ENCODE peak calls at places on chromosome 2, in four cellular contexts. V, B, K and S are unnamed samples.

GRCh38 chr2:166070231-166070630 is 57.6 kb downstream of the SCN1A start:
- DNase-seq in V (no peak), B (no peak), K (no peak), S (no peak)

GRCh38 chr2:214856116-214856515 is 46.6 kb upstream of the BARD1 start:
- DNase-seq in V (no peak), B (no peak), K (no peak), S (no peak)

GRCh38 chr2:241069821-241070281 is 32.2 kb downstream of the MTERF4 start:
- DNase-seq in V (no peak), B (no peak), K (no peak), S (peak)

GRCh38 chr2:74587664-74588277 is 33.3 kb downstream of the DOK1 start:
- DNase-seq in V (peak), B (peak), K (peak), S (peak)

GRCh38 chr2:54549912-54550518 is 93.9 kb downstream of the SPTBN1 start:
- DNase-seq in V (no peak), B (no peak), K (no peak), S (no peak)

GRCh38 chr2:31137211-31138036 is 816 bp downstream of the GALNT14 start:
- DNase-seq in V (no peak), B (peak), K (no peak), S (peak)

GRCh38 chr2:215668329-215668728 is 232.5 kb upstream of the FN1 start:
- DNase-seq in V (no peak), B (no peak), K (no peak), S (no peak)

GRCh38 chr2:230798769-230799399 is 65.9 kb upstream of the ITM2C start:
- DNase-seq in V (peak), B (peak), K (no peak), S (no peak)

GRCh38 chr2:100817388-100817985 is 2.5 kb upstream of the NPAS2 start:
- DNase-seq in V (no peak), B (no peak), K (no peak), S (no peak)

GRCh38 chr2:202530038-202530437 is 104.7 kb upstream of the FAM117B start:
- DNase-seq in V (no peak), B (no peak), K (no peak), S (no peak)

GRCh38 chr2:72893594-72894319 is 6.5 kb downstream of the SPR start:
- DNase-seq in V (peak), B (peak), K (no peak), S (peak)

GRCh38 chr2:111072220-111072871 is 48.4 kb upstream of the BCL2L11 start:
- DNase-seq in V (no peak), B (no peak), K (no peak), S (no peak)

GRCh38 chr2:46569061-46569560 is 89.7 kb downstream of the TMEM247 start:
- DNase-seq in V (peak), B (no peak), K (no peak), S (no peak)

GRCh38 chr2:121698318-121698930 is 38.3 kb downstream of the NIFK start:
- DNase-seq in V (no peak), B (no peak), K (no peak), S (no peak)

GRCh38 chr2:24885221-24886113 is 34.6 kb downstream of the ADCY3 start:
- DNase-seq in V (no peak), B (no peak), K (no peak), S (no peak)

GRCh38 chr2:237715459-237715947 is 83.1 kb upstream of the RBM44 start:
- DNase-seq in V (no peak), B (no peak), K (no peak), S (no peak)

GRCh38 chr2:234954551-234954992 is 2.8 kb downstream of the SH3BP4 start:
- DNase-seq in V (no peak), B (no peak), K (no peak), S (peak)

GRCh38 chr2:173854840-173855239 is 110.3 kb downstream of the SP3 start:
- DNase-seq in V (no peak), B (no peak), K (no peak), S (no peak)

GRCh38 chr2:45169339-45170190 is 160.3 kb upstream of the SIX2 start:
- DNase-seq in V (no peak), B (peak), K (no peak), S (peak)

GRCh38 chr2:221467610-221468009 is 104.5 kb downstream of the EPHA4 start:
- DNase-seq in V (no peak), B (no peak), K (no peak), S (no peak)

GRCh38 chr2:102618452-102619413 is 620 bp upstream of the SLC9A2 start:
- DNase-seq in V (peak), B (no peak), K (no peak), S (peak)

GRCh38 chr2:128536925-128537620 is 218.4 kb upstream of the HS6ST1 start:
- DNase-seq in V (peak), B (no peak), K (peak), S (peak)

GRCh38 chr2:119008108-119008507 is 66.1 kb downstream of the MARCO start:
- DNase-seq in V (peak), B (no peak), K (no peak), S (no peak)

GRCh38 chr2:120821446-120822160 is 85.9 kb downstream of the GLI2 start:
- DNase-seq in V (no peak), B (no peak), K (no peak), S (no peak)

GRCh38 chr2:99940963-99941362 is 201.4 kb downstream of the AFF3 start:
- DNase-seq in V (no peak), B (no peak), K (no peak), S (no peak)

GRCh38 chr2:60321816-60322215 is 231.6 kb downstream of the BCL11A start:
- DNase-seq in V (no peak), B (no peak), K (no peak), S (no peak)

GRCh38 chr2:217988840-217989204 is 14.0 kb downstream of the TNS1 start:
- DNase-seq in V (no peak), B (no peak), K (no peak), S (no peak)

GRCh38 chr2:217650716-217651360 is 352.0 kb downstream of the TNS1 start:
- DNase-seq in V (peak), B (peak), K (peak), S (peak)

GRCh38 chr2:100321181-100321880 is 970 bp downstream of the LONRF2 start:
- DNase-seq in V (peak), B (peak), K (no peak), S (peak)

GRCh38 chr2:24382363-24383021 is 22.2 kb upstream of the ITSN2 start:
- DNase-seq in V (peak), B (peak), K (no peak), S (peak)

GRCh38 chr2:38747007-38747424 is 4.1 kb downstream of the SRSF7 start:
- DNase-seq in V (no peak), B (peak), K (no peak), S (no peak)

GRCh38 chr2:163207706-163208370 is 369.3 kb upstream of the KCNH7 start:
- DNase-seq in V (no peak), B (no peak), K (no peak), S (no peak)

GRCh38 chr2:146994246-146994645 is 850.6 kb upstream of the ACVR2A start:
- DNase-seq in V (no peak), B (no peak), K (no peak), S (no peak)

GRCh38 chr2:85850451-85850850 is 38.3 kb downstream of the ST3GAL5 start:
- DNase-seq in V (no peak), B (no peak), K (no peak), S (no peak)

GRCh38 chr2:161952722-161953322 is 121.2 kb downstream of the DPP4 start:
- DNase-seq in V (no peak), B (no peak), K (no peak), S (no peak)

GRCh38 chr2:108591163-108591562 is 56.9 kb downstream of the LIMS1 start:
- DNase-seq in V (no peak), B (no peak), K (no peak), S (no peak)

GRCh38 chr2:111617299-111617803 is 266.6 kb downstream of the ANAPC1 start:
- DNase-seq in V (no peak), B (no peak), K (no peak), S (no peak)

GRCh38 chr2:218883491-218884490 is 3.1 kb downstream of the WNT10A start:
- DNase-seq in V (peak), B (peak), K (no peak), S (peak)

GRCh38 chr2:4047961-4048891 is 344.9 kb downstream of the DCDC2C start:
- DNase-seq in V (no peak), B (no peak), K (no peak), S (no peak)

GRCh38 chr2:160241251-160242137 is 41.4 kb upstream of the ITGB6 start:
- DNase-seq in V (no peak), B (peak), K (no peak), S (no peak)

GRCh38 chr2:160242863-160243552 is 42.9 kb upstream of the ITGB6 start:
- DNase-seq in V (no peak), B (no peak), K (no peak), S (no peak)

GRCh38 chr2:160247295-160247694 is 47.2 kb upstream of the ITGB6 start:
- DNase-seq in V (no peak), B (no peak), K (no peak), S (no peak)

GRCh38 chr2:160245614-160246156 is 45.6 kb upstream of the ITGB6 start:
- DNase-seq in V (no peak), B (no peak), K (no peak), S (no peak)

GRCh38 chr2:160246356-160246755 is 46.3 kb upstream of the ITGB6 start:
- DNase-seq in V (no peak), B (no peak), K (no peak), S (no peak)
- TF ChIP-seq TEAD4 in V (no peak), B (no peak), K (no peak), S (no peak)

DNA sequence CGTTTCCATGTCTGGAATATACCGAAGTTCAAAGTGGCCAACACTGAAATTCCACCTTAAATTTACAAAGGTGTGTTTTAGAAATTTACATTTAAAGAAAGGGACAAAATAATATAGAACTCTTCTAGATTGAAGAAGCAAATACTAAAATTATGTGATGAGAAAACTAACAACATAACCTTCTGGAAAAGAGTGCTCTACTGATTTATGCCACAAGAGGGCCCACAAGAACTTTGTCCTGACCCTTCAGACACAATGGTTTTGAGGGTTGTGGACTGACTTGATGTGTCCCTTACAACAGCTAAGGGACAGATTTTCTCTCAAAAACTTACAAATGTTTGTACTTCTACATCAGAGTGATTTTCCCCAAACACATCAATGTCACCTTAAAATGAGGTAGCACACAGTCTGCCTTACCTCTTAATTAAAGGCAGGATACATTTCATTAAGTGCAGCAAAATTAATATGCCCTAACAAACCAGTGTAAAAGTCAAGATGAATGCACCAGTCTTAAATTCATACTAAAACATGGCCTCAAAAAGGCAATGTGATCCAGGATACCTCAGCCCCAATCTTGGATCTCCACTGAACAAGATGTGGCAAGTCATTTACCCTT is 36.2 kb downstream of the EIF2AK3 start:
- DNase-seq in V (peak), B (peak), K (no peak), S (peak)
- TF ChIP-seq TEAD4 in V (no peak), B (no peak), K (no peak), S (no peak)

DNA sequence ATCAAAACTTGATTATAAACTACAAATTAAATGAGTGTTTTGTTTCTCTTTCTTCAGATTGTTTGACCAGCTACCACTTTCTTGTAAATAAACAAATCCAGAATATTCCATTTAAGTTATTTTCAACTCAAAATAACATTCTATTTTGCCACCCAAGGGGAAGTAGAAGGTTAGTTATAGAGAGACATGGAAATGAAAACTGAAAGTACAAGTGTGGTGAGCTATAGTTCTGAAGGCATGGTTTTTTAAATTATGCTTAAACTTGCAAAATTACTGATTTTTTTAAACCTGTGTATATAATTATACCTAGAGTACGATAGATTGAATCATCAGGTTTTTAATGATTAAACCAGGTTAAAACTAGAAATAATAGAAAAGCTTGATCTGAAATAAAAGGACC is 327.5 kb upstream of the PKDCC start:
- DNase-seq in V (no peak), B (no peak), K (no peak), S (no peak)
- TF ChIP-seq TEAD4 in V (no peak), B (no peak), K (no peak), S (no peak)

GRCh38 chr2:239610457-239611221 is 209.8 kb upstream of the HDAC4 start:
- DNase-seq in V (no peak), B (no peak), K (no peak), S (no peak)
- TF ChIP-seq TEAD4 in V (no peak), B (no peak), K (no peak), S (no peak)

DNA sequence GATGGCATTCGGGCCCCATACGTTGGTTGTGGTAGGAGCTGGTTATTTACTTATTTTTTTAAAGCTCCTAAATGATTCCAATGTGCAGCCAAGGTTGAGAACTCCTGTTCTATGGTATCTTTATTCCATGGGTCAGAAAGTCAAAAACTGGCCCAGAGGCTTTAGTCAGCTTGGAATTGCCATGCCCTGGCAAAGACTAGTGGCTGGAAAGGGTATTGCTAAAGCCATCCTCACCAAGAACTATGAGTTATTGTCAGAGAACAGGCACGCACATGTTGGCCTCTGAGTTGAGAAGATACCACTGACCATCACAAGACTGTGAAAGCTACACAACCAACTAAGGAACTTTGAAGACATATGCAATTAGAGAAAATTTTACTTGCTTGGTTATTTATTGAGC is 47.9 kb upstream of the ACMSD start:
- DNase-seq in V (no peak), B (no peak), K (no peak), S (no peak)
- TF ChIP-seq TEAD4 in V (no peak), B (no peak), K (no peak), S (no peak)